ENCODE peak calls at places on chromosomes 7 and 10, in four cellular contexts. One of them, this sample, is unnamed.

GRCh38 chr10:7813481-7813880 is 4.8 kb upstream of the TAF3 start:
- DNase-seq in IMR-90: no peak
- DNase-seq in H9: no peak
- DNase-seq in H1: no peak
- DNase-seq in this sample: peak; percentile 21

GRCh38 chr7:106178593-106179134 is 66.6 kb upstream of the SYPL1 start:
- DNase-seq in H1: no peak
- DNase-seq in H9: no peak
- DNase-seq in IMR-90: peak; percentile 57
- DNase-seq in this sample: peak; percentile 24

GRCh38 chr10:59752278-59752940 is 846 bp downstream of the MRLN start:
- DNase-seq in H1: no peak
- DNase-seq in H9: no peak
- DNase-seq in IMR-90: no peak
- DNase-seq in this sample: no peak

GRCh38 chr7:155769701-155770100 is 42.6 kb downstream of the SHH start:
- DNase-seq in IMR-90: no peak
- DNase-seq in H1: no peak
- DNase-seq in H9: no peak
- DNase-seq in this sample: no peak

GRCh38 chr7:7567898-7568531 is 1.3 kb downstream of the MIOS start:
- DNase-seq in IMR-90: no peak
- DNase-seq in H9: no peak
- DNase-seq in H1: no peak
- DNase-seq in this sample: no peak

GRCh38 chr7:102303669-102304422 is 17.2 kb downstream of the SH2B2 start:
- DNase-seq in H9: no peak
- DNase-seq in H1: no peak
- DNase-seq in IMR-90: no peak
- DNase-seq in this sample: no peak

GRCh38 chr10:132861116-132861691 is 75.3 kb upstream of the NKX6-2 start:
- DNase-seq in IMR-90: no peak
- DNase-seq in H1: no peak
- DNase-seq in H9: peak; percentile 21
- DNase-seq in this sample: no peak

GRCh38 chr7:38316733-38317360 is 43.4 kb upstream of the TARP start:
- DNase-seq in IMR-90: peak; percentile 27
- DNase-seq in H9: no peak
- DNase-seq in H1: no peak
- DNase-seq in this sample: no peak

GRCh38 chr10:89476150-89476549 is 59.2 kb downstream of the SLC16A12 start:
- DNase-seq in IMR-90: no peak
- DNase-seq in H9: no peak
- DNase-seq in H1: no peak
- DNase-seq in this sample: no peak

GRCh38 chr10:69959911-69960310 is 92.7 kb upstream of the MACROH2A2 start:
- DNase-seq in H1: no peak
- DNase-seq in H9: no peak
- DNase-seq in IMR-90: no peak
- DNase-seq in this sample: no peak

GRCh38 chr10:95547791-95548435 is 13.3 kb downstream of the SORBS1 start:
- DNase-seq in H9: no peak
- DNase-seq in H1: no peak
- DNase-seq in IMR-90: no peak
- DNase-seq in this sample: peak; percentile 83

GRCh38 chr7:135716677-135717238 is 11.2 kb downstream of the SLC13A4 start:
- DNase-seq in IMR-90: peak; percentile 88
- DNase-seq in H9: no peak
- DNase-seq in H1: no peak
- DNase-seq in this sample: peak; percentile 73

GRCh38 chr7:23334482-23335056 is 35.4 kb downstream of the MALSU1 start:
- DNase-seq in H9: no peak
- DNase-seq in H1: no peak
- DNase-seq in IMR-90: peak; percentile 99
- DNase-seq in this sample: no peak

GRCh38 chr10:130003166-130003565 is 39.1 kb upstream of the EBF3 start:
- DNase-seq in IMR-90: no peak
- DNase-seq in H9: no peak
- DNase-seq in H1: no peak
- DNase-seq in this sample: no peak

GRCh38 chr10:25547391-25547790 is 372.6 kb downstream of the GPR158 start:
- DNase-seq in IMR-90: no peak
- DNase-seq in H9: no peak
- DNase-seq in H1: no peak
- DNase-seq in this sample: peak; percentile 60

GRCh38 chr10:93753621-93754250 is 4.0 kb upstream of the LGI1 start:
- DNase-seq in IMR-90: no peak
- DNase-seq in H9: no peak
- DNase-seq in H1: no peak
- DNase-seq in this sample: peak; percentile 73

GRCh38 chr10:44890721-44891550 is 20.2 kb upstream of the TMEM72 start:
- DNase-seq in H1: no peak
- DNase-seq in H9: no peak
- DNase-seq in IMR-90: no peak
- DNase-seq in this sample: no peak

GRCh38 chr7:157699357-157700013 is 362.7 kb downstream of the DNAJB6 start:
- DNase-seq in H9: no peak
- DNase-seq in IMR-90: no peak
- DNase-seq in H1: no peak
- DNase-seq in this sample: no peak

GRCh38 chr10:78260675-78261074 is 227.0 kb downstream of the RPS24 start:
- DNase-seq in H9: no peak
- DNase-seq in IMR-90: no peak
- DNase-seq in H1: no peak
- DNase-seq in this sample: no peak

GRCh38 chr7:28536259-28536658 is 123.9 kb downstream of the CREB5 start:
- DNase-seq in IMR-90: peak; percentile 56
- DNase-seq in H1: peak; percentile 54
- DNase-seq in H9: peak; percentile 83
- DNase-seq in this sample: peak; percentile 91

GRCh38 chr7:76293407-76293901 is 9.0 kb upstream of the HSPB1 start:
- DNase-seq in H1: no peak
- DNase-seq in IMR-90: no peak
- DNase-seq in H9: no peak
- DNase-seq in this sample: no peak

GRCh38 chr10:101489355-101489754 is 98.7 kb downstream of the POLL start:
- DNase-seq in H1: no peak
- DNase-seq in H9: no peak
- DNase-seq in IMR-90: peak; percentile 75
- DNase-seq in this sample: no peak

GRCh38 chr10:99375444-99375843 is 46.3 kb downstream of the CNNM1 start:
- DNase-seq in H9: no peak
- DNase-seq in H1: no peak
- DNase-seq in IMR-90: no peak
- DNase-seq in this sample: no peak

GRCh38 chr7:8065356-8065813 is 96.8 kb downstream of the GLCCI1 start:
- DNase-seq in H1: no peak
- DNase-seq in IMR-90: peak; percentile 88
- DNase-seq in H9: no peak
- DNase-seq in this sample: no peak

GRCh38 chr10:71621263-71621751 is 98.3 kb downstream of the C10orf105 start:
- DNase-seq in IMR-90: no peak
- DNase-seq in H9: peak; percentile 62
- DNase-seq in H1: no peak
- DNase-seq in this sample: peak; percentile 88

GRCh38 chr7:67406941-67407340 is 410.3 kb downstream of the TYW1 start:
- DNase-seq in IMR-90: no peak
- DNase-seq in H1: no peak
- DNase-seq in H9: no peak
- DNase-seq in this sample: no peak

GRCh38 chr10:15719062-15719898 is 442 bp downstream of the ITGA8 start:
- DNase-seq in H9: peak; percentile 64
- DNase-seq in H1: no peak
- DNase-seq in IMR-90: no peak
- DNase-seq in this sample: peak; percentile 65

GRCh38 chr10:88065384-88066049 is 202.1 kb downstream of the PTEN start:
- DNase-seq in H9: no peak
- DNase-seq in H1: no peak
- DNase-seq in IMR-90: no peak
- DNase-seq in this sample: no peak

GRCh38 chr7:137423321-137423720 is 79.8 kb upstream of the PTN start:
- DNase-seq in IMR-90: peak; percentile 86
- DNase-seq in H9: no peak
- DNase-seq in H1: no peak
- DNase-seq in this sample: no peak

GRCh38 chr10:127871631-127872010 is 21.1 kb downstream of the CLRN3 start:
- DNase-seq in H9: no peak
- DNase-seq in IMR-90: no peak
- DNase-seq in H1: no peak
- DNase-seq in this sample: no peak

GRCh38 chr7:73519867-73520672 is 2.0 kb downstream of the BAZ1B start:
- DNase-seq in H1: no peak
- DNase-seq in IMR-90: peak; percentile 3
- DNase-seq in H9: no peak
- DNase-seq in this sample: peak; percentile 47

GRCh38 chr7:29770371-29770770 is 35.9 kb upstream of the WIPF3 start:
- DNase-seq in H1: no peak
- DNase-seq in IMR-90: no peak
- DNase-seq in H9: no peak
- DNase-seq in this sample: no peak

GRCh38 chr7:30237271-30237695 is 47.1 kb upstream of the ZNRF2 start:
- DNase-seq in H1: no peak
- DNase-seq in IMR-90: no peak
- DNase-seq in H9: no peak
- DNase-seq in this sample: no peak

GRCh38 chr10:59336632-59337031 is 25.7 kb downstream of the FAM13C start:
- DNase-seq in IMR-90: peak; percentile 74
- DNase-seq in H9: no peak
- DNase-seq in H1: no peak
- DNase-seq in this sample: no peak

GRCh38 chr7:133853706-133854276 is 273.3 kb upstream of the LRGUK start:
- DNase-seq in H9: peak; percentile 63
- DNase-seq in H1: peak; percentile 21
- DNase-seq in IMR-90: peak; percentile 90
- DNase-seq in this sample: peak; percentile 77

GRCh38 chr10:67770537-67770936 is 67.5 kb downstream of the DNAJC12 start:
- DNase-seq in H9: no peak
- DNase-seq in H1: no peak
- DNase-seq in IMR-90: no peak
- DNase-seq in this sample: no peak

GRCh38 chr7:35487841-35488240 is 207.1 kb downstream of the HERPUD2 start:
- DNase-seq in IMR-90: no peak
- DNase-seq in H1: no peak
- DNase-seq in H9: no peak
- DNase-seq in this sample: no peak

DNA sequence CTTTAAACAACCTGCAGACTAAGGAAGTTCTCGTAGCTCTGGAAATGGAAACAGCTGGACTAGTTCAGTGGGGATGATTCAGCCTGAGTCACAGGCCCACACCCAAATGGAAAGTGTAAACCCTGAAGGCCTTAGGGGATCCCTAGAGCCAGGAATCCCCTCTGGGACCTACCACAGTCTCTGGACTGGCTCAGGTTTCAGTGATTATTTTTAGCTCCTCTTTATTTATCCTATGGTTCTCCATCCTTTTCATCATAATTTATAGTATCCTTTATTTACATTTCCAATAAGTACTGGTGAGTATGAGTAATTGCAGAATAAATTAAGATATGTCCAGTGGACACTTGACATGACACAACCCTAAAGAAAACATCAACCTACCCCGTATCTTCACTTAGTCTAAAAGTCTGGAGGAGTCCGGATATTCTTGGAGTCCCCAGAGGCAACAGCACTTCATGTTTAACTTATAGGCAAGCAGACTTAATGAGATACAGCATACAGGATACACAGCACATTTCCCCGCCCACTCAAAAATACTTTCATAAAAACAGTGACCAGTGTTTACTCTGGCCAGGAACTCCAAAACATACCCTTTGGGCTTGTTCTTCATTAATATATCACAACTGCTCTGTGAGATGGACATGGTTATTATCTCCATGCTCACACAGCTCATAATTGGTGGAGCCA is 28.4 kb upstream of the SEMA3E start:
- DNase-seq in IMR-90: peak; percentile 94
- DNase-seq in H1: no peak
- DNase-seq in H9: no peak
- DNase-seq in this sample: peak; percentile 54
- H3K56ac ChIP-seq in IMR-90: no peak overlapping the region
- H3K56ac ChIP-seq in H1: no peak overlapping the region
- H3K56ac ChIP-seq in H9: no peak overlapping the region
- H3K56ac ChIP-seq in this sample: no peak overlapping the region

GRCh38 chr7:482521-483083 is 37.0 kb downstream of the PDGFA start:
- DNase-seq in H9: no peak
- DNase-seq in IMR-90: no peak
- DNase-seq in H1: no peak
- DNase-seq in this sample: no peak

GRCh38 chr7:479115-479947 is 40.3 kb downstream of the PDGFA start:
- DNase-seq in H1: no peak
- DNase-seq in IMR-90: peak; percentile 19
- DNase-seq in H9: no peak
- DNase-seq in this sample: no peak

GRCh38 chr7:481219-481930 is 38.3 kb downstream of the PDGFA start:
- DNase-seq in IMR-90: no peak
- DNase-seq in H9: no peak
- DNase-seq in H1: no peak
- DNase-seq in this sample: no peak

GRCh38 chr7:479948-480499 is 39.6 kb downstream of the PDGFA start:
- DNase-seq in H9: no peak
- DNase-seq in IMR-90: no peak
- DNase-seq in H1: no peak
- DNase-seq in this sample: no peak

GRCh38 chr7:480531-481218 is 39.0 kb downstream of the PDGFA start:
- DNase-seq in H1: no peak
- DNase-seq in IMR-90: no peak
- DNase-seq in H9: no peak
- DNase-seq in this sample: no peak
- H2BK15ac ChIP-seq in H1: peak overlapping the region; percentile 16
- H2BK15ac ChIP-seq in IMR-90: no peak overlapping the region
- H2BK15ac ChIP-seq in H9: no peak overlapping the region
- H2BK15ac ChIP-seq in this sample: no peak overlapping the region

GRCh38 chr7:121994625-121995410 is 121.9 kb downstream of the PTPRZ1 start:
- DNase-seq in IMR-90: peak; percentile 81
- DNase-seq in H1: peak; percentile 29
- DNase-seq in H9: peak; percentile 59
- DNase-seq in this sample: peak; percentile 86

GRCh38 chr7:121992046-121992445 is 119.1 kb downstream of the PTPRZ1 start:
- DNase-seq in H1: no peak
- DNase-seq in IMR-90: no peak
- DNase-seq in H9: no peak
- DNase-seq in this sample: peak; percentile 58
- H3K56ac ChIP-seq in H1: no peak overlapping the region
- H3K56ac ChIP-seq in IMR-90: no peak overlapping the region
- H3K56ac ChIP-seq in H9: no peak overlapping the region
- H3K56ac ChIP-seq in this sample: no peak overlapping the region

DNA sequence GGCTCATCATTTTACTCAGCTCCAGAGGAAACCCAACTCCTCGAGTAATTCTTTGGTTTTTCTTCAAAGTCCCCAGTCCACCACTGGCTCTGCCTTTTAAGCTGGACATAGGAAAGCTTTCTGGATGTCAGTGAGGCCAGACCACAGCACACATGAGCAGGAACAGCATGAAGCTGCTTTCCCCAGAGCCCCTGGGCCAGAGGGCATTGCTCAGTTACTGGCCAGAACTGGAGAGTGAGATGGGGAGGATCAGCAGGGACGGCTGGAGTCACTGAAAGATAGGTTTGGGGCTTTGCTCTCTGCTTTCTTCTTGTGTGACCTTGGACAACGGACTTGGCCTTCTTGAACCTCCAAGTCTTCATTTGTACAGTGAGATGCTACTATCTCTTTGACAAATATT is 43.1 kb downstream of the PARP12 start:
- DNase-seq in H1: no peak
- DNase-seq in IMR-90: no peak
- DNase-seq in H9: no peak
- DNase-seq in this sample: no peak
- H2BK15ac ChIP-seq in H1: no peak overlapping the region
- H2BK15ac ChIP-seq in IMR-90: no peak overlapping the region
- H2BK15ac ChIP-seq in H9: no peak overlapping the region
- H2BK15ac ChIP-seq in this sample: no peak overlapping the region